ENCODE peak calls at places on chromosomes 13 and 19, in six cellular contexts. One of them, this sample, is unnamed. For H3K4me1, the result is how much of the 10 kb centered on the place peaks cover.

GRCh38 chr13:50453238-50453637 is 390.3 kb downstream of the DLEU7 start:
- DNase-seq in A549: no peak
- DNase-seq in tibial artery: no peak
- DNase-seq in left ventricle myocardium inferior: no peak
- DNase-seq in GM23338: no peak
- DNase-seq in right cardiac atrium: no peak
- DNase-seq in this sample: no peak

GRCh38 chr19:18562086-18562485 is 4.4 kb downstream of the KXD1 start:
- DNase-seq in GM23338: no peak
- DNase-seq in right cardiac atrium: peak
- DNase-seq in A549: no peak
- DNase-seq in tibial artery: peak
- DNase-seq in left ventricle myocardium inferior: peak
- DNase-seq in this sample: no peak

GRCh38 chr13:53159439-53159838 is 130.8 kb downstream of the OLFM4 start:
- DNase-seq in left ventricle myocardium inferior: no peak
- DNase-seq in A549: no peak
- DNase-seq in right cardiac atrium: no peak
- DNase-seq in tibial artery: no peak
- DNase-seq in GM23338: peak
- DNase-seq in this sample: no peak

GRCh38 chr19:54882758-54883157 is 8.7 kb downstream of the FCAR start:
- DNase-seq in tibial artery: no peak
- DNase-seq in GM23338: no peak
- DNase-seq in A549: peak
- DNase-seq in right cardiac atrium: no peak
- DNase-seq in left ventricle myocardium inferior: no peak
- DNase-seq in this sample: no peak

GRCh38 chr19:43525836-43526771 is 897 bp downstream of the ETHE1 start:
- DNase-seq in GM23338: peak
- DNase-seq in A549: no peak
- DNase-seq in tibial artery: peak
- DNase-seq in left ventricle myocardium inferior: peak
- DNase-seq in right cardiac atrium: peak
- DNase-seq in this sample: no peak

GRCh38 chr19:3556978-3557460 is 367 bp downstream of the MFSD12 start:
- DNase-seq in right cardiac atrium: peak
- DNase-seq in A549: no peak
- DNase-seq in GM23338: peak
- DNase-seq in left ventricle myocardium inferior: no peak
- DNase-seq in tibial artery: no peak
- DNase-seq in this sample: peak

GRCh38 chr19:5145521-5146511 is 176.9 kb downstream of the KDM4B start:
- DNase-seq in GM23338: no peak
- DNase-seq in A549: no peak
- DNase-seq in right cardiac atrium: peak
- DNase-seq in left ventricle myocardium inferior: peak
- DNase-seq in tibial artery: no peak
- DNase-seq in this sample: peak

GRCh38 chr19:31220540-31220939 is 128.7 kb downstream of the TSHZ3 start:
- DNase-seq in right cardiac atrium: no peak
- DNase-seq in GM23338: peak
- DNase-seq in left ventricle myocardium inferior: no peak
- DNase-seq in A549: peak
- DNase-seq in tibial artery: no peak
- DNase-seq in this sample: no peak

GRCh38 chr19:45889210-45889885 is 3.4 kb upstream of the IRF2BP1 start:
- DNase-seq in tibial artery: no peak
- DNase-seq in right cardiac atrium: no peak
- DNase-seq in left ventricle myocardium inferior: no peak
- DNase-seq in GM23338: no peak
- DNase-seq in A549: no peak
- DNase-seq in this sample: no peak

GRCh38 chr19:51798127-51798526 is 3.2 kb downstream of the FPR3 start:
- DNase-seq in right cardiac atrium: peak
- DNase-seq in GM23338: no peak
- DNase-seq in A549: no peak
- DNase-seq in left ventricle myocardium inferior: no peak
- DNase-seq in tibial artery: no peak
- DNase-seq in this sample: no peak

GRCh38 chr19:46297700-46298476 is 1.0 kb downstream of the HIF3A start:
- DNase-seq in right cardiac atrium: peak
- DNase-seq in left ventricle myocardium inferior: peak
- DNase-seq in tibial artery: peak
- DNase-seq in GM23338: no peak
- DNase-seq in A549: no peak
- DNase-seq in this sample: peak

GRCh38 chr19:18972301-18972831 is 31.3 kb upstream of the HOMER3 start:
- DNase-seq in A549: no peak
- DNase-seq in tibial artery: peak
- DNase-seq in GM23338: no peak
- DNase-seq in left ventricle myocardium inferior: no peak
- DNase-seq in right cardiac atrium: no peak
- DNase-seq in this sample: no peak

GRCh38 chr19:3670258-3670795 is 29.9 kb downstream of the PIP5K1C start:
- DNase-seq in left ventricle myocardium inferior: peak
- DNase-seq in GM23338: no peak
- DNase-seq in right cardiac atrium: peak
- DNase-seq in tibial artery: peak
- DNase-seq in A549: peak
- DNase-seq in this sample: peak

GRCh38 chr13:30047154-30047874 is 196.9 kb upstream of the UBL3 start:
- DNase-seq in A549: no peak
- DNase-seq in left ventricle myocardium inferior: no peak
- DNase-seq in GM23338: no peak
- DNase-seq in right cardiac atrium: no peak
- DNase-seq in tibial artery: no peak
- DNase-seq in this sample: no peak

GRCh38 chr13:93029536-93029935 is 197.1 kb upstream of the GPC6 start:
- DNase-seq in tibial artery: no peak
- DNase-seq in GM23338: no peak
- DNase-seq in left ventricle myocardium inferior: no peak
- DNase-seq in A549: no peak
- DNase-seq in right cardiac atrium: no peak
- DNase-seq in this sample: no peak

GRCh38 chr19:52725528-52725961 is 9.3 kb downstream of the ZNF611 start:
- DNase-seq in right cardiac atrium: no peak
- DNase-seq in A549: no peak
- DNase-seq in GM23338: no peak
- DNase-seq in tibial artery: no peak
- DNase-seq in left ventricle myocardium inferior: no peak
- DNase-seq in this sample: no peak

GRCh38 chr19:1131718-1132552 is 28.1 kb downstream of the GPX4 start:
- DNase-seq in GM23338: peak
- DNase-seq in A549: peak
- DNase-seq in right cardiac atrium: peak
- DNase-seq in left ventricle myocardium inferior: peak
- DNase-seq in tibial artery: peak
- DNase-seq in this sample: peak

GRCh38 chr13:106089251-106089940 is 446.1 kb downstream of the EFNB2 start:
- DNase-seq in A549: no peak
- DNase-seq in GM23338: no peak
- DNase-seq in left ventricle myocardium inferior: no peak
- DNase-seq in tibial artery: no peak
- DNase-seq in right cardiac atrium: no peak
- DNase-seq in this sample: no peak

GRCh38 chr19:1252818-1253513 is 4.6 kb downstream of the MIDN start:
- DNase-seq in left ventricle myocardium inferior: peak
- DNase-seq in tibial artery: peak
- DNase-seq in A549: peak
- DNase-seq in GM23338: no peak
- DNase-seq in right cardiac atrium: peak
- DNase-seq in this sample: peak

GRCh38 chr19:1273263-1274041 is 1.9 kb upstream of the FAM174C start:
- DNase-seq in A549: no peak
- DNase-seq in left ventricle myocardium inferior: no peak
- DNase-seq in GM23338: no peak
- DNase-seq in tibial artery: no peak
- DNase-seq in right cardiac atrium: no peak
- DNase-seq in this sample: peak

GRCh38 chr19:51719251-51719901 is 4.4 kb downstream of the HAS1 start:
- DNase-seq in tibial artery: no peak
- DNase-seq in right cardiac atrium: no peak
- DNase-seq in left ventricle myocardium inferior: no peak
- DNase-seq in A549: no peak
- DNase-seq in GM23338: peak
- DNase-seq in this sample: no peak

GRCh38 chr13:20654156-20654555 is 49.3 kb upstream of the IL17D start:
- DNase-seq in GM23338: no peak
- DNase-seq in left ventricle myocardium inferior: no peak
- DNase-seq in right cardiac atrium: no peak
- DNase-seq in A549: no peak
- DNase-seq in tibial artery: no peak
- DNase-seq in this sample: no peak

GRCh38 chr19:3013261-3013725 is 15.8 kb downstream of the TLE2 start:
- DNase-seq in GM23338: no peak
- DNase-seq in tibial artery: no peak
- DNase-seq in left ventricle myocardium inferior: no peak
- DNase-seq in right cardiac atrium: no peak
- DNase-seq in A549: no peak
- DNase-seq in this sample: no peak

GRCh38 chr13:38264363-38265134 is 85.1 kb upstream of the UFM1 start:
- DNase-seq in left ventricle myocardium inferior: no peak
- DNase-seq in GM23338: no peak
- DNase-seq in tibial artery: no peak
- DNase-seq in A549: no peak
- DNase-seq in right cardiac atrium: no peak
- DNase-seq in this sample: no peak

GRCh38 chr13:59677966-59678814 is 485.5 kb downstream of the DIAPH3 start:
- DNase-seq in A549: peak
- DNase-seq in left ventricle myocardium inferior: no peak
- DNase-seq in GM23338: peak
- DNase-seq in right cardiac atrium: no peak
- DNase-seq in tibial artery: no peak
- DNase-seq in this sample: no peak

GRCh38 chr13:37134411-37135041 is 29.1 kb upstream of the CSNK1A1L start:
- DNase-seq in right cardiac atrium: no peak
- DNase-seq in tibial artery: no peak
- DNase-seq in A549: no peak
- DNase-seq in left ventricle myocardium inferior: no peak
- DNase-seq in GM23338: no peak
- DNase-seq in this sample: no peak

GRCh38 chr19:33389574-33390119 is 16.1 kb downstream of the CEBPG start:
- DNase-seq in GM23338: no peak
- DNase-seq in left ventricle myocardium inferior: peak
- DNase-seq in right cardiac atrium: peak
- DNase-seq in tibial artery: no peak
- DNase-seq in A549: no peak
- DNase-seq in this sample: no peak

GRCh38 chr13:113607477-113608245 is 23.1 kb downstream of the TFDP1 start:
- DNase-seq in left ventricle myocardium inferior: no peak
- DNase-seq in tibial artery: no peak
- DNase-seq in GM23338: no peak
- DNase-seq in right cardiac atrium: peak
- DNase-seq in A549: no peak
- DNase-seq in this sample: no peak

GRCh38 chr19:18589380-18590272 is 1.0 kb downstream of the REX1BD start:
- DNase-seq in left ventricle myocardium inferior: peak
- DNase-seq in tibial artery: peak
- DNase-seq in right cardiac atrium: peak
- DNase-seq in A549: peak
- DNase-seq in GM23338: peak
- DNase-seq in this sample: peak

GRCh38 chr19:32418155-32418554 is 12.6 kb downstream of the DPY19L3 start:
- DNase-seq in GM23338: no peak
- DNase-seq in left ventricle myocardium inferior: no peak
- DNase-seq in tibial artery: no peak
- DNase-seq in right cardiac atrium: no peak
- DNase-seq in A549: no peak
- DNase-seq in this sample: no peak

GRCh38 chr13:21749410-21749809 is 78.5 kb downstream of the FGF9 start:
- DNase-seq in left ventricle myocardium inferior: no peak
- DNase-seq in A549: no peak
- DNase-seq in GM23338: no peak
- DNase-seq in right cardiac atrium: no peak
- DNase-seq in tibial artery: no peak
- DNase-seq in this sample: no peak

GRCh38 chr19:47348819-47349795 is at the start of gene DHX34:
- DNase-seq in GM23338: peak
- DNase-seq in left ventricle myocardium inferior: peak
- DNase-seq in A549: peak
- DNase-seq in tibial artery: peak
- DNase-seq in right cardiac atrium: peak
- DNase-seq in this sample: peak
- H3K27ac ChIP-seq in GM23338: no peak
- H3K27ac ChIP-seq in left ventricle myocardium inferior: peak
- H3K27ac ChIP-seq in A549: peak
- H3K27ac ChIP-seq in tibial artery: peak
- H3K27ac ChIP-seq in right cardiac atrium: peak
- H3K27ac ChIP-seq in this sample: peak

GRCh38 chr19:48813123-48813911 is 2.5 kb upstream of the BCAT2 start:
- DNase-seq in GM23338: peak
- DNase-seq in A549: no peak
- DNase-seq in tibial artery: no peak
- DNase-seq in right cardiac atrium: peak
- DNase-seq in left ventricle myocardium inferior: no peak
- DNase-seq in this sample: no peak
- H3K4me3 ChIP-seq in GM23338: peak
- H3K4me3 ChIP-seq in A549: no peak
- H3K4me3 ChIP-seq in tibial artery: no peak
- H3K4me3 ChIP-seq in right cardiac atrium: no peak
- H3K4me3 ChIP-seq in left ventricle myocardium inferior: no peak
- H3K4me3 ChIP-seq in this sample: no peak

GRCh38 chr19:13840751-13841338 is 36.1 kb upstream of the NANOS3 start:
- DNase-seq in right cardiac atrium: no peak
- DNase-seq in tibial artery: no peak
- DNase-seq in left ventricle myocardium inferior: no peak
- DNase-seq in A549: no peak
- DNase-seq in GM23338: no peak
- DNase-seq in this sample: no peak

GRCh38 chr19:13842294-13843103 is 34.4 kb upstream of the NANOS3 start:
- DNase-seq in right cardiac atrium: peak
- DNase-seq in A549: peak
- DNase-seq in left ventricle myocardium inferior: peak
- DNase-seq in tibial artery: peak
- DNase-seq in GM23338: no peak
- DNase-seq in this sample: peak

GRCh38 chr19:13841339-13842293 is 35.3 kb upstream of the NANOS3 start:
- DNase-seq in tibial artery: no peak
- DNase-seq in GM23338: no peak
- DNase-seq in A549: peak
- DNase-seq in right cardiac atrium: peak
- DNase-seq in left ventricle myocardium inferior: no peak
- DNase-seq in this sample: peak

GRCh38 chr19:13844130-13844631 is 32.8 kb upstream of the NANOS3 start:
- DNase-seq in A549: peak
- DNase-seq in right cardiac atrium: peak
- DNase-seq in GM23338: no peak
- DNase-seq in tibial artery: no peak
- DNase-seq in left ventricle myocardium inferior: no peak
- DNase-seq in this sample: no peak

GRCh38 chr19:13843104-13843921 is 33.6 kb upstream of the NANOS3 start:
- DNase-seq in right cardiac atrium: peak
- DNase-seq in GM23338: peak
- DNase-seq in tibial artery: no peak
- DNase-seq in left ventricle myocardium inferior: peak
- DNase-seq in A549: peak
- DNase-seq in this sample: no peak
- H3K4me1 ChIP-seq in right cardiac atrium: under half
- H3K4me1 ChIP-seq in GM23338: under half
- H3K4me1 ChIP-seq in tibial artery: under half
- H3K4me1 ChIP-seq in left ventricle myocardium inferior: half or more
- H3K4me1 ChIP-seq in A549: under half
- H3K4me1 ChIP-seq in this sample: under half

GRCh38 chr19:38869836-38870607 is 8.1 kb downstream of the RINL start:
- DNase-seq in left ventricle myocardium inferior: peak
- DNase-seq in A549: peak
- DNase-seq in right cardiac atrium: peak
- DNase-seq in tibial artery: peak
- DNase-seq in GM23338: peak
- DNase-seq in this sample: no peak
- H3K27ac ChIP-seq in left ventricle myocardium inferior: peak
- H3K27ac ChIP-seq in A549: peak
- H3K27ac ChIP-seq in right cardiac atrium: no peak
- H3K27ac ChIP-seq in tibial artery: peak
- H3K27ac ChIP-seq in GM23338: no peak
- H3K27ac ChIP-seq in this sample: peak

This sample was measured in gastrocnemius medialis.